ENCODE peak calls at places on chromosomes 12 and 14, in four cellular contexts. B is mesenchymal stem cell, U is neuronal stem cell, D is H9. F is an unnamed sample.

GRCh38 chr12:58034311-58034710 is 92.9 kb downstream of the ATP23 start:
- DNase-seq in B (no peak), U (no peak), D (no peak), F (no peak)

GRCh38 chr12:63008372-63008771 is 73.4 kb upstream of the PPM1H start:
- DNase-seq in B (no peak), U (no peak), D (no peak), F (no peak)

GRCh38 chr14:56243110-56243509 is 124.9 kb downstream of the PELI2 start:
- DNase-seq in B (no peak), U (no peak), D (no peak), F (no peak)

GRCh38 chr14:27553820-27554219 is 956.0 kb upstream of the NOVA1 start:
- DNase-seq in B (no peak), U (no peak), D (no peak), F (no peak)

GRCh38 chr12:4268549-4269181 is 4.9 kb upstream of the CCND2 start:
- DNase-seq in B (peak; percentile 34), U (no peak), D (no peak), F (no peak)

GRCh38 chr14:23612802-23613201 is 23.4 kb upstream of the DHRS2 start:
- DNase-seq in B (no peak), U (no peak), D (no peak), F (no peak)

GRCh38 chr14:44897844-44898151 is 63.9 kb downstream of the KLHL28 start:
- DNase-seq in B (peak; percentile 70), U (no peak), D (no peak), F (no peak)

GRCh38 chr14:75051556-75051899 is 261 bp upstream of the MLH3 start:
- DNase-seq in B (no peak), U (no peak), D (no peak), F (no peak)

GRCh38 chr12:47978598-47978873 is 15.1 kb downstream of the TMEM106C start:
- DNase-seq in B (no peak), U (no peak), D (no peak), F (no peak)

GRCh38 chr14:89303452-89304435 is 113.3 kb downstream of the FOXN3 start:
- DNase-seq in B (peak; percentile 99), U (no peak), D (no peak), F (no peak)

DNA sequence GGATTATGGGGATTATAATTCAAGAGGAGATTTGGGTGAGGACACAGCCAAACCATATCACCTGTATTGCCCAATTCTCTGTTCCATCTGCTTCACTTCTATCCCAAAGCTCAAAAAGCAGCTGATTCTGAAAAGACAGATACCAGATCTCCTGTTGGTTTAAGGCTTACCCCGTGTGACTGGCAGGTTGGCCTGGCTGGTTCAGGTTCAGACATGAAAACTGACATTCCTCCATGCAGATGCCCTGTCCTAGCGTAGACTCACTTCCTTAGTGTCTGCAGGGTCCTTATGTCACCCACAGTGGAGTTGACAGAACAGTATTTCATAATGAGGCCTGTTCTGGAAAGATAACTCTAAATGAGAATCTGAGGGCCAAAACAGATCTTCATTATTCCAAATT is 61.1 kb upstream of the FLRT2 start:
- DNase-seq in B (no peak), U (no peak), D (no peak), F (no peak)
- H2BK12ac ChIP-seq in B (no peak overlapping the region), U (no peak overlapping the region), D (no peak overlapping the region), F (no peak overlapping the region)

GRCh38 chr12:49662998-49663843 is 39.9 kb downstream of the PRPF40B start:
- DNase-seq in B (peak; percentile 97), U (no peak), D (peak; percentile 78), F (no peak)
- H2BK12ac ChIP-seq in B (peak overlapping the region; percentile 91), U (no peak overlapping the region), D (no peak overlapping the region), F (peak overlapping the region; percentile 69)

GRCh38 chr14:96077983-96078686 is 39.0 kb downstream of the C14orf132 start:
- DNase-seq in B (no peak), U (no peak), D (no peak), F (no peak)
- H2BK12ac ChIP-seq in B (no peak overlapping the region), U (no peak overlapping the region), D (no peak overlapping the region), F (no peak overlapping the region)

DNA sequence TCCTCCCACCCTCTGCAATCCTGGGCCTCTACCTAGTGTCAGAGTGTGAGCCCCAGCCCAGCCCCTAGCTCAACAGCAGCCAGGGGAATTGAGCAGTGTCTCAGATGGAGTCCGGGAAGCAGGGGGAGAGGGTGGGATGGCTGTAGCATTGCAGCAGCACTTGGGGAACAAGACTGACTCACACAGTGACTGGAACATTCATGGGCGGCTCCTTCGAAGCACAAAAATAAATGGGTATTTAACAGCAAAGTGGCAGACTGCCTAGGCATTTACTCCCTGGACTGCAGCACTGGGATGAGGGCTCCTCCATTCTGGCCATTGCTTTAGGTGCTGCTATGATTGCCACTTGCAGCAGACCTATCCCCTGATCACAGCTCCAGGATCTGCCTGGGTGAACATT is 46.0 kb upstream of the STK38L start:
- DNase-seq in B (peak; percentile 58), U (no peak), D (no peak), F (no peak)
- H2BK12ac ChIP-seq in B (no peak overlapping the region), U (no peak overlapping the region), D (no peak overlapping the region), F (no peak overlapping the region)

DNA sequence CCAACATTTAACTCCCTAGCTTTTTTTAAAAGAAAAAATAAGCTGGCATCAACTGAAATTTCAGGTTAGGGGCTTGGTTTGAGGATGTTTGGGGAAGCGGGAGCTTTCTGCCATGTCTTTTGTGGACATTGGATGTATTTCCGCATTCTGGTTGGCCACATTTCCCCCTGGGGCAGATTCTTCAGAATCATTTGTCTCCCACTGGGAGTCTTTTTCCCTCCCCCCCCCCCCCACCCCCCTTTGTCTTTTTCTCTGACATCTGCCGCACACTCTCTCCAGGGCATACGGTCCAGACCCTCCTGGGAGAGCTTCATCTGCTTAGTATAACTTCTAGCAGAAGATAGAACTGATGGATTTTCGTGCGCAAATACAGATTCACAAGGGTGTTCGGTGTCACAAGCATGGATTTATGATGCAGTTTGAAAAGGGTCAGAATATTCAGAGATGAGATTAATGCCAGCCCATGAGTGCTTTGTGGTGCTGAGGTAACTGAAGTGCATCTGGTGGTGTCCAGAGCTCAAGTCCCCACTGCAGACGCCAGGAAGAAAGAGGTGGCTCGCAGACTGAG is 40.2 kb downstream of the ETV6 start:
- DNase-seq in B (no peak), U (no peak), D (no peak), F (no peak)
- H2BK12ac ChIP-seq in B (no peak overlapping the region), U (no peak overlapping the region), D (no peak overlapping the region), F (no peak overlapping the region)

GRCh38 chr12:124030510-124030909 is 57.5 kb downstream of the ZNF664 start:
- DNase-seq in B (peak; percentile 99), U (no peak), D (peak; percentile 36), F (no peak)

GRCh38 chr12:124030008-124030407 is 57.0 kb downstream of the ZNF664 start:
- DNase-seq in B (no peak), U (no peak), D (peak; percentile 24), F (no peak)

GRCh38 chr12:124032265-124032886 is 59.4 kb downstream of the ZNF664 start:
- DNase-seq in B (peak; percentile 76), U (peak; percentile 36), D (peak; percentile 51), F (peak; percentile 60)

GRCh38 chr12:124028560-124028935 is 55.5 kb downstream of the ZNF664 start:
- DNase-seq in B (no peak), U (no peak), D (peak; percentile 9), F (no peak)

DNA sequence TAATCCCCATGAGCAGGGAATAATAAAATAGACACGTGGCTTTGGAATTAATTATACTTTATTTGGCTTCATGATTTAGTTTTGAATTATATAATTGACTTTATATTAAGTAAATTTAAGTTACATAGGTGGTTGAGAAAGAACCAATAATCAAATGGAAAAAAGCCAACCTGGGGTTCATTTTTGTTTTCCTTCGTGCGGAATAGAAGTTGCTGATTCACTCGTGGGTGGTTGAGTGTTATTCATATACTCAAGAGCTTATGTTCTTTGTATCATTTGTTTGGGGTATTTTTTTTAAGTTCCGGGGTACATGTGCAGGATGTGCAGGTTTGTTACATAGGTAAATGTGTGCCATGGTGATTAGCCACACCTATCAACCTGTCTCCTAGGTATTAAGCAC is 58.0 kb downstream of the ZNF664 start:
- DNase-seq in B (peak; percentile 37), U (no peak), D (no peak), F (no peak)
- H2BK12ac ChIP-seq in B (peak overlapping the region; percentile 95), U (no peak overlapping the region), D (no peak overlapping the region), F (no peak overlapping the region)

DNA sequence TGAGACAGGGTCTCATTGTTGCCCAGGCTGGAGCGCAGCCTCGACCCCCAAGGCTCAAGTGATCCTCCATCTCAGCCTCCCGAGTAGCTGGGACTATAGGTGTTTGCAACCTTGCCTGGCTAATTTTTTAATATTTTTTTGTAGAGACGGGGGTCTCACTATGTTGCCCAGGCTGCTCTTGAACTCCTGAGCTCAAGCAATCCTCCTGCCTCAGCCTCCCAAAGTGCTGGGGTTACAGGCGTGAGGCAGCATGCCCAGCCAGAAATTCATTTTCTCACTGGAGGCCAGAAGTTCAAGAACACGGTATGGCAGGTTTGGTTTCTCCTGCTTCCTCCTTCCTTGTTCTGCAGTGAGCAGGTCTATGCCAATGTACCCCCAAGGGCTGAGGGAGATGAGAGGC is 3.7 kb downstream of the RNASE1 start:
- DNase-seq in B (no peak), U (no peak), D (no peak), F (no peak)
- H2BK12ac ChIP-seq in B (no peak overlapping the region), U (no peak overlapping the region), D (no peak overlapping the region), F (no peak overlapping the region)

GRCh38 chr14:51605575-51605974 is 46.1 kb upstream of the FRMD6 start:
- DNase-seq in B (no peak), U (no peak), D (no peak), F (no peak)
- H2BK12ac ChIP-seq in B (peak overlapping the region; percentile 71), U (no peak overlapping the region), D (no peak overlapping the region), F (no peak overlapping the region)

F was measured in H1.